ENCODE peak calls at places on chromosomes 3 and 15, in ten cellular contexts. H is GM23248; L is CD4-positive, CD25-positive, alpha-beta regulatory T cell; G is CD4-positive, alpha-beta memory T cell; D is MM.1S; C is esophagus muscularis mucosa; S is GM23338; V is CD8-positive, alpha-beta T cell; I is neural progenitor cell; F is hepatocyte. P is an unnamed sample. For H3K4me1, the result is how much of the 10 kb centered on the place peaks cover.

GRCh38 chr15:49423021-49423420 is at the start of gene FGF7:
- DNase-seq in H (peak), L (no peak), G (no peak), D (no peak), C (no peak), S (peak), V (no peak), I (peak), F (peak), P (no peak)

GRCh38 chr3:153768559-153769469 is 352.4 kb upstream of the ARHGEF26 start:
- DNase-seq in H (peak), L (peak), G (peak), D (peak), C (no peak), S (peak), V (peak), I (peak), F (peak), P (peak)

GRCh38 chr3:150074277-150074676 is 103.6 kb upstream of the PFN2 start:
- DNase-seq in H (no peak), L (no peak), G (no peak), D (peak), C (no peak), S (no peak), V (no peak), I (no peak), F (no peak), P (no peak)

GRCh38 chr3:69890094-69890493 is 109.4 kb upstream of the SAMMSON start:
- DNase-seq in H (peak), L (no peak), G (no peak), D (no peak), C (no peak), S (no peak), V (no peak), I (no peak), F (no peak), P (no peak)

GRCh38 chr3:15924914-15925313 is 127.1 kb upstream of the ANKRD28 start:
- DNase-seq in H (no peak), L (no peak), G (no peak), D (no peak), C (no peak), S (no peak), V (no peak), I (no peak), F (no peak), P (no peak)

GRCh38 chr3:61778095-61778494 is 216.7 kb downstream of the PTPRG start:
- DNase-seq in H (no peak), L (no peak), G (no peak), D (no peak), C (no peak), S (peak), V (no peak), I (peak), F (no peak), P (no peak)

GRCh38 chr3:182309120-182309519 is 484.2 kb upstream of the ATP11B start:
- DNase-seq in H (no peak), L (no peak), G (no peak), D (no peak), C (no peak), S (no peak), V (no peak), I (no peak), F (peak), P (no peak)

GRCh38 chr15:65115542-65115941 is 542 bp upstream of the UBAP1L start:
- DNase-seq in H (no peak), L (no peak), G (no peak), D (no peak), C (no peak), S (no peak), V (no peak), I (no peak), F (no peak), P (no peak)

GRCh38 chr15:57865294-57865693 is 158.8 kb downstream of the POLR2M start:
- DNase-seq in H (peak), L (no peak), G (no peak), D (no peak), C (peak), S (peak), V (no peak), I (no peak), F (peak), P (no peak)

GRCh38 chr3:185688808-185689207 is 102.7 kb downstream of the SENP2 start:
- DNase-seq in H (peak), L (no peak), G (no peak), D (no peak), C (no peak), S (no peak), V (no peak), I (no peak), F (peak), P (no peak)

GRCh38 chr3:106945435-106945834 is 431.8 kb upstream of the CCDC54 start:
- DNase-seq in H (peak), L (no peak), G (no peak), D (no peak), C (no peak), S (no peak), V (no peak), I (no peak), F (no peak), P (no peak)

GRCh38 chr15:40081691-40082194 is 26.9 kb downstream of the BMF start:
- DNase-seq in H (peak), L (no peak), G (no peak), D (peak), C (no peak), S (peak), V (no peak), I (peak), F (peak), P (peak)

GRCh38 chr15:89023311-89023961 is 64.8 kb upstream of the ABHD2 start:
- DNase-seq in H (peak), L (no peak), G (no peak), D (no peak), C (no peak), S (no peak), V (no peak), I (no peak), F (no peak), P (no peak)

GRCh38 chr3:115792206-115792955 is 169.1 kb downstream of the GAP43 start:
- DNase-seq in H (peak), L (no peak), G (peak), D (no peak), C (no peak), S (no peak), V (peak), I (no peak), F (peak), P (no peak)

GRCh38 chr3:67790043-67790442 is 135.6 kb upstream of the SUCLG2 start:
- DNase-seq in H (peak), L (peak), G (peak), D (peak), C (no peak), S (peak), V (peak), I (peak), F (peak), P (no peak)

GRCh38 chr3:55147856-55148720 is 220.2 kb upstream of the LRTM1 start:
- DNase-seq in H (peak), L (no peak), G (no peak), D (no peak), C (no peak), S (no peak), V (no peak), I (no peak), F (no peak), P (no peak)

GRCh38 chr3:5023777-5024346 is 44.6 kb downstream of the BHLHE40 start:
- DNase-seq in H (no peak), L (no peak), G (no peak), D (no peak), C (no peak), S (no peak), V (no peak), I (no peak), F (no peak), P (no peak)

GRCh38 chr3:153901152-153901551 is 220.0 kb upstream of the ARHGEF26 start:
- DNase-seq in H (peak), L (no peak), G (no peak), D (no peak), C (no peak), S (no peak), V (no peak), I (no peak), F (no peak), P (no peak)

GRCh38 chr3:66463734-66464511 is 36.9 kb downstream of the LRIG1 start:
- DNase-seq in H (no peak), L (no peak), G (no peak), D (no peak), C (no peak), S (no peak), V (no peak), I (no peak), F (no peak), P (no peak)

GRCh38 chr15:67089218-67090193 is 24.1 kb downstream of the SMAD3 start:
- DNase-seq in H (peak), L (no peak), G (no peak), D (no peak), C (no peak), S (no peak), V (no peak), I (no peak), F (no peak), P (no peak)

GRCh38 chr15:67092726-67093125 is 27.3 kb downstream of the SMAD3 start:
- DNase-seq in H (no peak), L (no peak), G (no peak), D (no peak), C (no peak), S (no peak), V (no peak), I (no peak), F (no peak), P (no peak)

GRCh38 chr15:67091966-67092677 is 26.7 kb downstream of the SMAD3 start:
- DNase-seq in H (no peak), L (no peak), G (no peak), D (no peak), C (no peak), S (no peak), V (no peak), I (peak), F (no peak), P (no peak)

GRCh38 chr15:67091073-67091965 is 25.9 kb downstream of the SMAD3 start:
- DNase-seq in H (peak), L (peak), G (peak), D (peak), C (no peak), S (no peak), V (peak), I (no peak), F (peak), P (peak)

GRCh38 chr15:67090297-67091072 is 25.1 kb downstream of the SMAD3 start:
- DNase-seq in H (peak), L (no peak), G (no peak), D (no peak), C (no peak), S (peak), V (no peak), I (no peak), F (no peak), P (no peak)
- H3K4me3 ChIP-seq in H (no peak), L (peak), G (peak), D (no peak), C (no peak), S (no peak), V (no peak), I (no peak), F (no peak), P (no peak)

GRCh38 chr3:129553771-129554170 is 10.8 kb downstream of the H1-8 start:
- DNase-seq in H (no peak), L (no peak), G (no peak), D (peak), C (no peak), S (no peak), V (no peak), I (no peak), F (no peak), P (no peak)
- H3K4me1 ChIP-seq in H (under half), L (under half), G (under half), D (under half), C (half or more), S (under half), V (under half), I (under half), F (under half), P (under half)

GRCh38 chr3:11907667-11908660 is 61.3 kb upstream of the TAMM41 start:
- DNase-seq in H (peak), L (no peak), G (no peak), D (no peak), C (no peak), S (no peak), V (no peak), I (no peak), F (no peak), P (no peak)
- H3K4me3 ChIP-seq in H (no peak), L (no peak), G (no peak), D (no peak), C (no peak), S (no peak), V (no peak), I (no peak), F (no peak), P (no peak)

GRCh38 chr3:170247875-170248274 is 25.7 kb downstream of the PRKCI start:
- DNase-seq in H (no peak), L (no peak), G (no peak), D (no peak), C (no peak), S (no peak), V (no peak), I (no peak), F (no peak), P (no peak)
- H3K4me1 ChIP-seq in H (under half), L (under half), G (under half), D (under half), C (under half), S (under half), V (under half), I (under half), F (under half), P (under half)

GRCh38 chr3:126295407-126295939 is 61.7 kb downstream of the KLF15 start:
- DNase-seq in H (no peak), L (no peak), G (no peak), D (no peak), C (peak), S (no peak), V (no peak), I (no peak), F (no peak), P (peak)

GRCh38 chr3:126291537-126291936 is 65.7 kb downstream of the KLF15 start:
- DNase-seq in H (no peak), L (no peak), G (no peak), D (no peak), C (peak), S (no peak), V (no peak), I (no peak), F (no peak), P (no peak)

GRCh38 chr3:126293370-126294082 is 63.7 kb downstream of the KLF15 start:
- DNase-seq in H (peak), L (no peak), G (no peak), D (no peak), C (peak), S (no peak), V (no peak), I (no peak), F (peak), P (peak)

GRCh38 chr3:126292318-126293070 is 64.7 kb downstream of the KLF15 start:
- DNase-seq in H (no peak), L (no peak), G (no peak), D (no peak), C (peak), S (no peak), V (no peak), I (no peak), F (no peak), P (no peak)

GRCh38 chr3:126294211-126294801 is 62.9 kb downstream of the KLF15 start:
- DNase-seq in H (no peak), L (no peak), G (no peak), D (no peak), C (peak), S (no peak), V (no peak), I (no peak), F (no peak), P (peak)
- H3K4me3 ChIP-seq in H (no peak), L (no peak), G (no peak), D (no peak), C (no peak), S (no peak), V (no peak), I (no peak), F (no peak), P (no peak)

GRCh38 chr15:99507016-99507731 is 58.6 kb upstream of the MEF2A start:
- DNase-seq in H (peak), L (no peak), G (no peak), D (no peak), C (peak), S (no peak), V (no peak), I (no peak), F (peak), P (no peak)

GRCh38 chr15:99508807-99509311 is 56.9 kb upstream of the MEF2A start:
- DNase-seq in H (no peak), L (no peak), G (no peak), D (no peak), C (no peak), S (no peak), V (no peak), I (no peak), F (no peak), P (no peak)

GRCh38 chr15:99506399-99506798 is 59.4 kb upstream of the MEF2A start:
- DNase-seq in H (no peak), L (no peak), G (no peak), D (no peak), C (no peak), S (no peak), V (no peak), I (no peak), F (no peak), P (no peak)

GRCh38 chr15:99509686-99510461 is 55.9 kb upstream of the MEF2A start:
- DNase-seq in H (no peak), L (no peak), G (no peak), D (no peak), C (no peak), S (no peak), V (no peak), I (no peak), F (no peak), P (no peak)

DNA sequence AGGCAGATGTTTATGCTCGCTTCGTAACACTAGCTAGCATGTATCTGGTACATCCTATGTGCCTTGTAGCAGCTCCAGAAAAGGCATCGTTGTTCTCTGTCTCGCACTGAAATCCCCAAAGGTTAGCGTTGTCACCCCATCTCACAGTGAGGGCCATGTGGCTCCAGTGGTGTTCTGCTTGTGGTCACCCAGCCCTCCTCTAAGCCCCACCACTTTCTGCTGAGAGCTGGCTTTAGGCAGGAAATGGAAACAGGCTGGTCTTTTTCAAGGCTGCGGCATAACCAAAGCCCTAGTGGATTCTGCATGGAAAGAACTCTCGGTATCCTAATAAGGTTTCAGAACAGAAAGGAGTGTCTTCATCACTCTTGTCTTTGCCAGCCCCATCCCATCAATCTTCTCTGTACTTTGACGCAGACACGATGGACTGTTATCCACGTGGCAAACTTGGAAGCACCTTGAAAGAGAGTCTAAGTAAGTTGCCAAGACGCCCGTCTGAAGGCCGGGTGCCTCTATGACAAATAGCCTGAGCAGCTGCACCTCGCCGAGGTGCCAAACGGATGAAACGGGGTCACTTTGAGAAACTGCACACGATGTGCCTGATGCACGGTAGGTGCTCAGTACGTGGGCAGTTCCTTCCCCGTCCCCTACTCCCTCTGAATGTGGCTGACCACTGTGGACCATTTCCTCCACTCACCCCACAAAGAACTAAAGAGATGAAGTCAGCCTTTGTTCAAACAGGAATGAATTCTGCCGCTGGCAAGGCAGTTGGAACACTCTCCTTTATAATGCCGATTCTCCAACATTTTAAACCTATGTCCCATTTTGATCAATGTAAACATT is 57.8 kb upstream of the MEF2A start:
- DNase-seq in H (peak), L (no peak), G (no peak), D (no peak), C (no peak), S (no peak), V (no peak), I (no peak), F (peak), P (no peak)
- H3K4me1 ChIP-seq in H (under half), L (under half), G (under half), D (under half), C (half or more), S (under half), V (under half), I (under half), F (under half), P (under half)

P was measured in lung.